ENCODE peak calls at places on chromosomes 5 and 9, in nine cellular contexts. Q is HFFc6; W is fibroblast of mammary gland; I is A673; H is CD4-positive, alpha-beta T cell; Z is WTC11; E is left ventricle myocardium inferior; F is thoracic aorta; L is astrocyte of the spinal cord. O is an unnamed sample.

GRCh38 chr9:114919611-114920010 is 10.8 kb downstream of the TNFSF8 start:
- DNase-seq in I (no peak), F (no peak), W (no peak), L (no peak), H (no peak), Q (no peak), Z (no peak), E (no peak), O (no peak)

GRCh38 chr9:31608413-31608812 is 776.0 kb upstream of the ACO1 start:
- DNase-seq in Q (no peak), W (peak; percentile 25), Z (no peak), H (no peak), F (no peak), I (no peak), L (peak; percentile 63), E (no peak), O (no peak)

GRCh38 chr9:105187781-105188180 is 56.7 kb upstream of the SLC44A1 start:
- DNase-seq in H (no peak), Z (no peak), L (peak; percentile 83), Q (peak; percentile 62), I (no peak), E (no peak), F (no peak), W (peak; percentile 93), O (no peak)

GRCh38 chr9:14351206-14351605 is 37.3 kb upstream of the NFIB start:
- DNase-seq in F (no peak), Q (no peak), H (no peak), W (no peak), E (peak; percentile 63), Z (no peak), L (no peak), I (no peak), O (no peak)

GRCh38 chr9:120737411-120737810 is 23.1 kb upstream of the MEGF9 start:
- DNase-seq in I (no peak), W (no peak), L (no peak), Z (no peak), F (no peak), H (no peak), Q (no peak), E (no peak), O (no peak)

GRCh38 chr5:31730139-31730538 is 91.2 kb downstream of the PDZD2 start:
- DNase-seq in Q (no peak), L (no peak), H (no peak), W (no peak), E (no peak), F (no peak), I (no peak), Z (no peak), O (no peak)

GRCh38 chr9:22098636-22099332 is 89.7 kb upstream of the CDKN2B start:
- DNase-seq in Q (no peak), F (no peak), I (no peak), L (no peak), W (peak; percentile 90), H (no peak), Z (no peak), E (no peak), O (no peak)

GRCh38 chr5:10513501-10514442 is 50.1 kb upstream of the ANKRD33B start:
- DNase-seq in Q (peak; percentile 87), L (peak; percentile 87), Z (peak; percentile 54), W (peak; percentile 88), H (no peak), I (peak; percentile 11), F (no peak), E (no peak), O (no peak)

GRCh38 chr5:148967783-148968182 is 95.1 kb downstream of the SH3TC2 start:
- DNase-seq in F (no peak), L (no peak), I (no peak), Z (no peak), Q (no peak), W (no peak), E (no peak), H (no peak), O (peak; percentile 37)

GRCh38 chr5:36396640-36397039 is 94.9 kb upstream of the RANBP3L start:
- DNase-seq in I (no peak), H (no peak), E (no peak), Q (peak; percentile 56), L (peak; percentile 24), W (peak; percentile 41), F (no peak), Z (no peak), O (no peak)

GRCh38 chr9:99416007-99416406 is 193.9 kb downstream of the SEC61B start:
- DNase-seq in W (peak; percentile 73), E (no peak), Z (no peak), I (peak; percentile 40), F (no peak), H (no peak), L (peak; percentile 16), Q (peak; percentile 26), O (no peak)

GRCh38 chr5:1479581-1480188 is 34.4 kb upstream of the SLC6A3 start:
- DNase-seq in I (peak; percentile 69), H (peak; percentile 14), L (peak; percentile 17), Z (peak; percentile 65), Q (no peak), W (peak; percentile 77), E (no peak), F (no peak), O (peak; percentile 64)

GRCh38 chr5:138077064-138077696 is 6.7 kb upstream of the WNT8A start:
- DNase-seq in F (no peak), Q (peak; percentile 54), H (peak; percentile 35), W (peak; percentile 72), E (peak; percentile 50), L (peak; percentile 60), I (peak; percentile 74), Z (peak; percentile 74), O (no peak)

GRCh38 chr5:39073759-39074008 is 515 bp downstream of the RICTOR start:
- DNase-seq in Z (no peak), I (no peak), E (no peak), F (no peak), H (no peak), L (no peak), Q (no peak), W (no peak), O (no peak)

GRCh38 chr9:136474974-136475865 is 7.6 kb downstream of the SEC16A start:
- DNase-seq in E (no peak), L (no peak), Q (no peak), Z (no peak), I (no peak), F (no peak), W (no peak), H (no peak), O (no peak)

GRCh38 chr9:126239515-126239914 is 87.1 kb upstream of the MVB12B start:
- DNase-seq in Q (no peak), I (no peak), Z (no peak), W (no peak), L (no peak), E (no peak), H (no peak), F (no peak), O (no peak)

GRCh38 chr5:181052928-181053759 is 13.1 kb downstream of the BTNL9 start:
- DNase-seq in F (no peak), W (no peak), H (no peak), Q (no peak), E (no peak), I (no peak), Z (peak; percentile 37), L (no peak), O (no peak)

GRCh38 chr9:120579139-120579749 is 723 bp downstream of the CDK5RAP2 start:
- DNase-seq in E (no peak), F (no peak), H (no peak), Q (peak; percentile 1), W (no peak), Z (no peak), I (peak; percentile 33), L (no peak), O (no peak)

GRCh38 chr9:110828148-110828730 is 159.6 kb downstream of the MUSK start:
- DNase-seq in E (peak; percentile 26), W (peak; percentile 77), H (no peak), L (peak; percentile 72), Z (no peak), I (peak; percentile 16), F (peak; percentile 65), Q (peak; percentile 37), O (no peak)

GRCh38 chr5:91293131-91293530 is 90.0 kb downstream of the ARRDC3 start:
- DNase-seq in L (peak; percentile 84), E (no peak), H (no peak), W (no peak), F (no peak), Q (no peak), Z (peak; percentile 39), I (no peak), O (no peak)
- TF ChIP-seq CTCF in L (no peak), E (no peak), H (no peak), W (no peak), F (no peak), Q (no peak), Z (no peak), I (no peak), O (no peak)

GRCh38 chr9:133263557-133263956 is 11.4 kb downstream of the ABO start:
- DNase-seq in F (no peak), W (no peak), L (no peak), Z (no peak), Q (no peak), I (no peak), H (no peak), E (no peak), O (peak; percentile 9)
- TF ChIP-seq CTCF in F (no peak), W (no peak), L (no peak), Z (no peak), Q (no peak), I (no peak), H (no peak), E (no peak), O (no peak)

GRCh38 chr5:139646111-139646510 is 2.0 kb upstream of the CXXC5 start:
- DNase-seq in E (peak; percentile 9), I (no peak), F (no peak), H (no peak), Q (no peak), L (no peak), W (no peak), Z (no peak), O (peak; percentile 12)
- TF ChIP-seq CTCF in E (no peak), I (no peak), F (no peak), H (no peak), Q (no peak), L (no peak), W (no peak), Z (no peak), O (no peak)

DNA sequence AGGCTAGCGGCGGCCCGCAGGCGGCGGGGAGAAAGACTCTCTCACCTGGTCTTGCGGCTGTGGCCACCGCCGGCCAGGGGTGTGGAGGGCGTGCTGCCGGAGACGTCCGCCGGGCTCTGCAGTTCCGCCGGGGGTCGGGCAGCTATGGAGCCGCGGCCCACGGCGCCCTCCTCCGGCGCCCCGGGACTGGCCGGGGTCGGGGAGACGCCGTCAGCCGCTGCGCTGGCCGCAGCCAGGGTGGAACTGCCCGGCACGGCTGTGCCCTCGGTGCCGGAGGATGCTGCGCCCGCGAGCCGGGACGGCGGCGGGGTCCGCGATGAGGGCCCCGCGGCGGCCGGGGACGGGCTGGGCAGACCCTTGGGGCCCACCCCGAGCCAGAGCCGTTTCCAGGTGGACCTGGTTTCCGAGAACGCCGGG is 253 bp downstream of the SLC12A2 start:
- DNase-seq in Z (no peak), W (peak; percentile 31), E (no peak), I (no peak), H (no peak), F (peak; percentile 4), Q (no peak), L (peak; percentile 65), O (no peak)
- TF ChIP-seq CTCF in Z (no peak), W (no peak), E (peak; percentile 63), I (no peak), H (no peak), F (peak; percentile 26), Q (peak; percentile 68), L (peak; percentile 41), O (peak; percentile 34)

O was measured in right lobe of liver.